ENCODE peak calls at places on chromosomes 16 and 17, in eight cellular contexts. G is stomach, H is body of pancreas, V is heart left ventricle, D is prostate gland, J is A549, O is breast epithelium, Q is tibial nerve. X is an unnamed sample.
A peak's percentile ranks its signal among the peaks of the same experiment; 100 is the strongest.

GRCh38 chr17:80441133-80441578 is 26.2 kb downstream of the ENDOV start:
- DNase-seq in V (no peak), D (no peak), H (no peak), Q (no peak), G (no peak), J (no peak), O (no peak), X (no peak)

GRCh38 chr16:87487361-87487924 is 5.4 kb downstream of the ZCCHC14 start:
- DNase-seq in O (peak; percentile 43), H (peak; percentile 85), Q (no peak), D (no peak), J (no peak), G (peak; percentile 79), V (peak; percentile 60), X (peak; percentile 85)

GRCh38 chr17:1150863-1151685 is 28.7 kb downstream of the ABR start:
- DNase-seq in O (no peak), V (no peak), D (no peak), H (no peak), G (no peak), Q (no peak), J (no peak), X (no peak)

GRCh38 chr16:53091508-53092211 is 36.9 kb downstream of the CHD9 start:
- DNase-seq in Q (peak; percentile 60), O (peak; percentile 52), V (peak; percentile 85), J (no peak), H (peak; percentile 28), D (no peak), G (peak; percentile 27), X (peak; percentile 42)

GRCh38 chr16:49348408-49349176 is 25.0 kb upstream of the C16orf78 start:
- DNase-seq in H (no peak), J (peak; percentile 13), G (no peak), Q (no peak), V (no peak), D (no peak), O (no peak), X (no peak)

GRCh38 chr16:49280022-49280741 is 1.5 kb downstream of the CBLN1 start:
- DNase-seq in D (no peak), G (no peak), J (no peak), H (no peak), Q (no peak), V (peak; percentile 52), O (no peak), X (no peak)

GRCh38 chr17:74211929-74212261 is 1.5 kb upstream of the TTYH2 start:
- DNase-seq in O (no peak), G (no peak), H (no peak), V (no peak), Q (no peak), J (no peak), D (no peak), X (no peak)

GRCh38 chr17:12041316-12041715 is 20.6 kb downstream of the MAP2K4 start:
- DNase-seq in V (no peak), Q (no peak), D (no peak), J (peak; percentile 29), O (no peak), H (no peak), G (no peak), X (no peak)

GRCh38 chr17:6589266-6589946 is 33.1 kb upstream of the PITPNM3 start:
- DNase-seq in D (no peak), H (no peak), O (no peak), J (no peak), G (no peak), V (no peak), Q (no peak), X (no peak)

GRCh38 chr16:86033971-86034370 is 135.0 kb downstream of the IRF8 start:
- DNase-seq in D (no peak), G (no peak), Q (no peak), O (no peak), V (no peak), J (no peak), H (no peak), X (no peak)

GRCh38 chr16:72367841-72368240 is 195.9 kb upstream of the PMFBP1 start:
- DNase-seq in G (no peak), D (no peak), Q (no peak), O (no peak), V (no peak), J (no peak), H (no peak), X (no peak)

GRCh38 chr16:53546988-53547391 is 44.0 kb upstream of the AKTIP start:
- DNase-seq in V (no peak), H (no peak), G (no peak), D (no peak), Q (no peak), J (peak; percentile 35), O (peak; percentile 30), X (no peak)

GRCh38 chr17:14211778-14212177 is 24.9 kb downstream of the CDRT15 start:
- DNase-seq in O (no peak), V (peak; percentile 51), Q (no peak), J (no peak), D (no peak), G (peak; percentile 57), H (no peak), X (no peak)

GRCh38 chr16:3065069-3065741 is at the start of gene IL32:
- DNase-seq in V (peak; percentile 83), H (peak; percentile 97), G (peak; percentile 68), D (no peak), Q (no peak), O (no peak), J (peak; percentile 66), X (peak; percentile 89)

GRCh38 chr16:1884155-1884760 is 12.3 kb upstream of the MEIOB start:
- DNase-seq in Q (no peak), G (no peak), V (no peak), J (peak; percentile 71), H (peak; percentile 24), D (no peak), O (no peak), X (peak; percentile 63)
- TF ChIP-seq CTCF in Q (no peak), G (no peak), V (no peak), J (no peak), H (peak; percentile 42), D (no peak), O (no peak), X (peak; percentile 39)

GRCh38 chr17:7841309-7841621 is 7.2 kb downstream of the KDM6B start:
- DNase-seq in H (no peak), G (no peak), D (no peak), Q (no peak), J (no peak), V (no peak), O (no peak), X (no peak)

GRCh38 chr17:7839199-7839889 is 5.3 kb downstream of the KDM6B start:
- DNase-seq in O (no peak), D (no peak), J (no peak), H (no peak), V (no peak), Q (no peak), G (no peak), X (peak; percentile 88)

GRCh38 chr17:7839890-7840260 is 5.9 kb downstream of the KDM6B start:
- DNase-seq in V (no peak), O (no peak), J (peak; percentile 80), D (no peak), H (no peak), G (no peak), Q (no peak), X (no peak)

GRCh38 chr17:7840875-7841274 is 6.9 kb downstream of the KDM6B start:
- DNase-seq in Q (no peak), J (no peak), G (no peak), V (no peak), O (no peak), H (no peak), D (no peak), X (no peak)

DNA sequence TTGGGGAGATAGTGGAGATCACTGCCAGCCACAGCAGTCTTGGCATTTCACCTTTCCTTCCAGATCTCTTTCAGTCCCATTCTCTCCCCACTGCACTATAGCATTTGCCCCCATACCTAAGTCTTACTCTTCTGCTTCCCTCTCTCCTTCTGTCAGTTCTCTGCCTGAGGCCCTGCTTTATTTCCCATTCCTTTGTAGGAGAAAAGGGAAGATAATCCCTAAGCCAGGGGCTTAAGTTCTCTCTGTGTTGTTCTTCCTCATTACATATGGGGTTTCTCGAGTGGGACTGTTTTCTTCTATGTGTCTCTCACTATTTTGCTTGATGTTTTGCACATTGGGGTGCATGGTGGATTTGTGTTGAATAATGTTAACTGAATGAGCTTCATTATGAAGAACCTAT is 6.4 kb downstream of the KDM6B start:
- DNase-seq in O (no peak), H (no peak), G (no peak), Q (no peak), J (no peak), D (no peak), V (no peak), X (no peak)
- TF ChIP-seq POLR2A in O (no peak), H (no peak), G (no peak), Q (no peak), J (no peak), D (no peak), V (no peak), X (no peak)

GRCh38 chr17:58484600-58484999 is 3.6 kb downstream of the HSF5 start:
- DNase-seq in Q (no peak), J (no peak), D (no peak), G (no peak), H (no peak), V (no peak), O (no peak), X (no peak)

GRCh38 chr17:58491510-58492045 is 3.4 kb upstream of the HSF5 start:
- DNase-seq in D (no peak), H (no peak), G (no peak), O (no peak), J (no peak), V (no peak), Q (no peak), X (no peak)

GRCh38 chr17:58488428-58488890 is 251 bp upstream of the HSF5 start:
- DNase-seq in V (no peak), J (no peak), Q (no peak), D (no peak), H (no peak), G (no peak), O (no peak), X (no peak)

GRCh38 chr17:58492238-58493121 is 4.3 kb upstream of the HSF5 start:
- DNase-seq in D (no peak), V (no peak), O (no peak), H (no peak), J (no peak), Q (no peak), G (no peak), X (no peak)

GRCh38 chr17:58487589-58488427 is at the start of gene HSF5:
- DNase-seq in G (peak; percentile 36), D (no peak), V (peak; percentile 38), H (no peak), Q (no peak), J (no peak), O (no peak), X (peak; percentile 42)
- TF ChIP-seq CTCF in G (no peak), D (peak; percentile 16), V (peak; percentile 10), H (no peak), Q (peak; percentile 14), J (no peak), O (no peak), X (no peak)

DNA sequence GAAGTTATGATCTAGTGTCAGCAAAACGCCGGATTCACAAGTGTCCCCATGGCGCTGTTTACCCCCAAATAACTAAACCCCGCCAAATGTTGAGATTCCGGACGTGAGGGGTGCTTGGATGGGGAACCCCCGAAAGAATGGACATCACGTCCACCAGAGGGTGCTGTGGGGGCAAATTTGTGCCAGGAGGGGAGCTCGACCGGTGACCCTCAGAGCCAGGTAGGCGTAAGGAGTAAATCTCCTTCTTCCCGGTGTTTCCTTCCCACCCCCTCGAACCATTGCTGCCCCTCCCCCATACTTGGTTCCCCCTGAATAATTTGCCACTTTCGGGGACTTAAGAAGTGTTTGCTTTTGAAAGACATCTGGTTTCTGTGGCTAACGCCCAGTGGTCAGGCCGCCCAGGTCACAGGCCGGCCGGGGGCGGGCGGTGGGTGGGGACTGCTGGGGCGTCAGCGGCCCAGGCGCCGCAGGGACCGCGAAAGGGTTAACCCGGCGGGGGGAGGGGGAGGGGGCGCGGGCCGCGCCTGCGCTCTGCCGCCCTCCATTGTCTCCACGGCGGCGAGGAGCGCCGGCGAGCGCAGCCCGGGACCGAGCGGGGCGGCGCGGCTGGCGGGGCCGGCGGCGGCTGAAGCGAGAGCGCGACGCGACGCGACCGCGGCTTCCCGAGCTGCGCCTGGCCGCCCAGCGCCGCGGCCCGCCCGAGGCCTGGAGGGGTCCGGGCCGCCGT is at the start of gene ZNRF1:
- DNase-seq in G (peak; percentile 86), O (peak; percentile 65), V (peak; percentile 89), Q (peak; percentile 77), H (peak; percentile 85), J (peak; percentile 86), D (peak; percentile 67), X (peak; percentile 88)
- TF ChIP-seq POLR2A in G (no peak), O (no peak), V (no peak), Q (peak; percentile 56), H (no peak), J (peak; percentile 87), D (no peak), X (no peak)